ENCODE peak calls at places on chromosomes 2 and 18, in six cellular contexts. B is spleen, S is Peyer's patch, W is mesothelial cell of epicardium, L is B cell, K is coronary artery. G is an unnamed sample.

GRCh38 chr2:240916571-240917008 is 10.5 kb downstream of the CROCC2 start:
- DNase-seq in B (peak; percentile 85), S (no peak), W (peak; percentile 66), L (no peak), K (no peak), G (peak; percentile 74)

GRCh38 chr2:46888421-46888952 is 27.1 kb downstream of the MCFD2 start:
- DNase-seq in B (no peak), S (peak; percentile 26), W (no peak), L (no peak), K (peak; percentile 57), G (no peak)

GRCh38 chr2:10519067-10519740 is 71.1 kb upstream of the ODC1 start:
- DNase-seq in B (no peak), S (no peak), W (no peak), L (no peak), K (no peak), G (no peak)

GRCh38 chr2:201127570-201127969 is 11.6 kb downstream of the CFLAR start:
- DNase-seq in B (no peak), S (no peak), W (no peak), L (no peak), K (no peak), G (no peak)

GRCh38 chr2:233100192-233100998 is 40.3 kb downstream of the INPP5D start:
- DNase-seq in B (peak; percentile 90), S (peak; percentile 83), W (no peak), L (peak; percentile 95), K (no peak), G (no peak)

GRCh38 chr18:54250846-54251251 is 18.5 kb upstream of the POLI start:
- DNase-seq in B (no peak), S (no peak), W (no peak), L (no peak), K (no peak), G (no peak)

GRCh38 chr2:73366060-73366459 is 19.6 kb upstream of the ALMS1 start:
- DNase-seq in B (no peak), S (no peak), W (no peak), L (no peak), K (no peak), G (no peak)

GRCh38 chr2:26875083-26875634 is 27.2 kb downstream of the DPYSL5 start:
- DNase-seq in B (no peak), S (no peak), W (no peak), L (no peak), K (no peak), G (no peak)

GRCh38 chr2:63790491-63790890 is 51.2 kb upstream of the UGP2 start:
- DNase-seq in B (no peak), S (no peak), W (no peak), L (no peak), K (no peak), G (no peak)

GRCh38 chr2:99725810-99726209 is 236.0 kb upstream of the REV1 start:
- DNase-seq in B (no peak), S (no peak), W (no peak), L (no peak), K (no peak), G (no peak)

GRCh38 chr2:113977660-113978523 is 88.0 kb downstream of the ACTR3 start:
- DNase-seq in B (no peak), S (no peak), W (no peak), L (no peak), K (no peak), G (no peak)

GRCh38 chr2:127563458-127564428 is 28.3 kb downstream of the MYO7B start:
- DNase-seq in B (peak; percentile 53), S (peak; percentile 50), W (no peak), L (no peak), K (no peak), G (no peak)

GRCh38 chr2:36653155-36653554 is 43.4 kb upstream of the VIT start:
- DNase-seq in B (no peak), S (no peak), W (no peak), L (no peak), K (no peak), G (no peak)

GRCh38 chr2:38626326-38627031 is 23.8 kb upstream of the HNRNPLL start:
- DNase-seq in B (no peak), S (peak; percentile 70), W (no peak), L (no peak), K (no peak), G (no peak)

GRCh38 chr2:239496700-239497099 is 95.9 kb upstream of the HDAC4 start:
- DNase-seq in B (no peak), S (no peak), W (no peak), L (no peak), K (no peak), G (no peak)

GRCh38 chr2:235183789-235184188 is 232.0 kb downstream of the SH3BP4 start:
- DNase-seq in B (no peak), S (no peak), W (no peak), L (no peak), K (no peak), G (no peak)
- TF ChIP-seq CTCF in B (no peak), S (no peak), W (no peak), L (no peak), K (no peak), G (no peak)

GRCh38 chr2:215911686-215912085 is 101.7 kb downstream of the MREG start:
- DNase-seq in B (no peak), S (no peak), W (no peak), L (no peak), K (no peak), G (no peak)

GRCh38 chr2:215914067-215914776 is 99.1 kb downstream of the MREG start:
- DNase-seq in B (no peak), S (no peak), W (no peak), L (no peak), K (no peak), G (no peak)

GRCh38 chr2:215914777-215915165 is 98.6 kb downstream of the MREG start:
- DNase-seq in B (no peak), S (no peak), W (no peak), L (no peak), K (no peak), G (no peak)

GRCh38 chr2:215907147-215907546 is 106.2 kb downstream of the MREG start:
- DNase-seq in B (no peak), S (no peak), W (no peak), L (no peak), K (no peak), G (no peak)

DNA sequence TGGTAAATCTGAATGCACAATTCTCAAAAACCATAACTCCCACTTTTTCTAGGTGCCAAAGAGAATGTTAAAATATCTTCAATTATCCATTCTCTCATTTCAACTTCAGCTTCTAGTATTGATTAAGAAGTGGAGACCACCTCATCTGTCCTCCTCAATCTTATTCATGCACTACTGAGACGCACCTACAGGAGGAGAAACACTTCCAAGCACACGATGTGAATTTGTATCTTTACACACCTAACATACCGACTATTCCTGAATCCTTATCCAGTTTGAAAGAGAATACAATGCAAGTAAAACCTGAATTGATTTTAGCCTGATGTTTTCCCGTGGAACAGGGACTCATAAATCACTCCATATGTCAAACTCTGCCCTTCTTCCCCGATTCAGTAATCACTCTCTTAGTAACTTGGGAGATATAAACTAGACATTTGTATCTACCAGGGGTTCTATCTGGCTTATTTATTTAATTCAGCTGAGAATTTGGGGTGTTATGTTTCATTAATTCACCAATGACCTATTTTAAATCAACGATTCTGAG is 101.0 kb downstream of the MREG start:
- DNase-seq in B (no peak), S (no peak), W (no peak), L (no peak), K (no peak), G (no peak)
- TF ChIP-seq CTCF in B (no peak), S (no peak), W (peak; percentile 37), L (no peak), K (no peak), G (no peak)

GRCh38 chr18:37294951-37295350 is 270.6 kb downstream of the CELF4 start:
- DNase-seq in B (no peak), S (no peak), W (peak; percentile 52), L (no peak), K (no peak), G (peak; percentile 69)
- TF ChIP-seq CTCF in B (no peak), S (no peak), W (peak; percentile 13), L (no peak), K (no peak), G (peak; percentile 53)

GRCh38 chr2:95023222-95023597 is 2.3 kb upstream of the MAL start:
- DNase-seq in B (no peak), S (peak; percentile 51), W (no peak), L (no peak), K (no peak), G (no peak)
- TF ChIP-seq CTCF in B (no peak), S (no peak), W (no peak), L (no peak), K (no peak), G (no peak)

GRCh38 chr2:112006076-112006410 is 49.0 kb upstream of the TMEM87B start:
- DNase-seq in B (no peak), S (no peak), W (no peak), L (no peak), K (peak; percentile 50), G (no peak)
- TF ChIP-seq CTCF in B (no peak), S (no peak), W (no peak), L (no peak), K (no peak), G (no peak)

GRCh38 chr18:68722807-68723206 is 7.9 kb upstream of the TMX3 start:
- DNase-seq in B (no peak), S (no peak), W (no peak), L (no peak), K (no peak), G (no peak)
- TF ChIP-seq CTCF in B (no peak), S (no peak), W (no peak), L (no peak), K (no peak), G (no peak)

GRCh38 chr2:30691948-30692828 is 115.1 kb downstream of the CAPN13 start:
- DNase-seq in B (no peak), S (peak; percentile 45), W (peak; percentile 33), L (no peak), K (no peak), G (no peak)
- TF ChIP-seq CTCF in B (no peak), S (no peak), W (no peak), L (no peak), K (no peak), G (no peak)

GRCh38 chr2:231708773-231709635 is 679 bp downstream of the PTMA start:
- DNase-seq in B (peak; percentile 94), S (peak; percentile 71), W (peak; percentile 66), L (no peak), K (peak; percentile 81), G (peak; percentile 62)
- TF ChIP-seq CTCF in B (peak; percentile 26), S (peak; percentile 21), W (peak; percentile 11), L (no peak), K (no peak), G (no peak)

DNA sequence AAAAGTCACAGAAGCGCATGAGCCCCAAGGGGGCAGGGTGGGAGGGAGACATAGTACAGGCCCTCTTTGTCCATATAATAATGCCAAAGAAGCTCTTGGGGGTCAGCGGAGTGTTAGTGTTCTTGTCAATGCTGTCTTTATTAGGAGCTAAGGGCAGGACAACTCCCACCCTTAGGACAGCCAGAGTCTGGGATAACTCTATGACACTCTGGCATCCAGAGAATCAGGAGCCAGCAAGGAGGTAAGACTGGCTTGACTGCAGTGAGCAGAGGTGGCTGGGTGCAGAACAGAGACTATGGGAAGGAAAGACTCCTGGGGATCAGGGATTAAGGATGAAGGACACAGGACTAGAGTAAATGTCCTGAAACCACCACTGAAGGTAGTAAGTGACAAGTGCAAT is 19.0 kb upstream of the HNMT start:
- DNase-seq in B (no peak), S (no peak), W (no peak), L (no peak), K (no peak), G (no peak)
- TF ChIP-seq CTCF in B (no peak), S (no peak), W (no peak), L (no peak), K (no peak), G (no peak)

GRCh38 chr2:65045651-65046050 is 10.6 kb upstream of the CEP68 start:
- DNase-seq in B (no peak), S (no peak), W (no peak), L (no peak), K (no peak), G (peak; percentile 7)
- TF ChIP-seq CTCF in B (no peak), S (no peak), W (no peak), L (no peak), K (no peak), G (no peak)